ENCODE peak calls at places on chromosomes 2 and 18, in six cellular contexts. N is heart left ventricle, V is SK-N-SH, Q is psoas muscle, C is GM23248, Y is upper lobe of right lung. B is an unnamed sample.

GRCh38 chr2:120020554-120020953 is 7.7 kb downstream of the EPB41L5 start:
- DNase-seq in Q (no peak), N (no peak), Y (no peak), V (no peak), C (no peak), B (no peak)

GRCh38 chr18:41530959-41531358 is 424.1 kb upstream of the PIK3C3 start:
- DNase-seq in Q (no peak), N (no peak), V (no peak), Y (no peak), C (no peak), B (no peak)

GRCh38 chr2:53131416-53131815 is 636.2 kb upstream of the CHAC2 start:
- DNase-seq in V (no peak), Q (no peak), C (peak), Y (no peak), N (no peak), B (no peak)

GRCh38 chr2:241739651-241740050 is 5.2 kb downstream of the D2HGDH start:
- DNase-seq in Q (no peak), N (no peak), V (no peak), Y (no peak), C (peak), B (no peak)

GRCh38 chr2:66301073-66301766 is 133.7 kb upstream of the MEIS1 start:
- DNase-seq in C (peak), Y (no peak), V (no peak), Q (peak), N (peak), B (no peak)

GRCh38 chr2:179180242-179180641 is 84.4 kb downstream of the SESTD1 start:
- DNase-seq in Y (no peak), V (no peak), Q (no peak), C (no peak), N (no peak), B (peak)

GRCh38 chr18:48813833-48814489 is 136.8 kb downstream of the SMAD7 start:
- DNase-seq in Q (no peak), C (no peak), Y (peak), V (no peak), N (peak), B (peak)

GRCh38 chr2:231364961-231365810 is 30.3 kb upstream of the B3GNT7 start:
- DNase-seq in C (peak), Y (no peak), Q (no peak), N (peak), V (peak), B (no peak)

GRCh38 chr2:39736593-39736992 is 42.5 kb downstream of the THUMPD2 start:
- DNase-seq in N (no peak), Y (no peak), Q (no peak), V (no peak), C (peak), B (no peak)

GRCh38 chr18:79962311-79962710 is 2.1 kb upstream of the HSBP1L1 start:
- DNase-seq in C (peak), Q (no peak), V (no peak), Y (peak), N (no peak), B (no peak)

GRCh38 chr2:171762879-171763573 is 75.8 kb downstream of the DYNC1I2 start:
- DNase-seq in V (peak), Y (no peak), C (peak), Q (no peak), N (no peak), B (no peak)

GRCh38 chr2:164764996-164765395 is 76.6 kb downstream of the COBLL1 start:
- DNase-seq in C (no peak), Y (no peak), Q (no peak), V (no peak), N (no peak), B (no peak)

GRCh38 chr18:13291299-13291698 is 72.7 kb downstream of the LDLRAD4 start:
- DNase-seq in Y (peak), Q (no peak), C (no peak), N (no peak), V (no peak), B (no peak)

GRCh38 chr2:102736174-102736606 is 25.6 kb upstream of the TMEM182 start:
- DNase-seq in Q (no peak), C (peak), Y (no peak), V (peak), N (no peak), B (no peak)

GRCh38 chr18:32339062-32339461 is 131.6 kb downstream of the GAREM1 start:
- DNase-seq in C (no peak), Q (no peak), Y (no peak), N (no peak), V (no peak), B (no peak)

GRCh38 chr2:105754011-105754410 is 9.3 kb downstream of the NCK2 start:
- DNase-seq in Q (no peak), C (no peak), V (no peak), N (no peak), Y (no peak), B (peak)

GRCh38 chr2:232892843-232893242 is 22.8 kb downstream of the SNORC start:
- DNase-seq in Q (peak), N (no peak), V (no peak), C (no peak), Y (peak), B (peak)

GRCh38 chr2:216799873-216800421 is 59.9 kb downstream of the TNP1 start:
- DNase-seq in C (peak), N (no peak), Y (no peak), V (no peak), Q (peak), B (no peak)

GRCh38 chr2:3659447-3660432 is 1.7 kb downstream of the ALLC start:
- DNase-seq in V (no peak), N (peak), Y (peak), Q (peak), C (no peak), B (peak)

DNA sequence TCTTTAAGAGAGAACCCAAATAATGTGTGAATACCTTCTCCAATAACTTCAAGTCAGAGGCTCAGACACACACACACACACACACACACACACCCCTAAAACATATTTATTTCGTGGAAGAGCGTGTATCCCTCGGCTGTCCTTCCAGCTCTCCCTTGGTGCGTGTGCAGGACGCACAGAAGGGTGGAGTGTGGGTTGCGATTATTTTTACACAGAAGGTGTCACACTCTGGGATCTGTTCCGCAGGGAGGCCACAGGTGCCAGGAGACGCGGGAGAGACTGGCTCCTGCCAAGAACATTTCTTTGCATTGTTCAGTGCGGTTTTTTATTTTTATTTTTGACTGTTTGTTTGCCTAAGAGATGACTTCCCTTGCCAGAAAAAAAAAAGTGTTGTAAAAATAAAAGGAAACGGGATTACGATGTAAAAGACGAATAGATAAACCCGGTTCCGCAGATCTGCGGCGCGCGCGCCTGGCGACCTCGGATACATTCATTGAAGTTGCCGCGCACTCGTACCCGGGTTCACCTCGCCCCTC is 47.2 kb upstream of the ATP6V1B1 start:
- DNase-seq in Q (no peak), N (no peak), C (no peak), V (no peak), Y (peak), B (no peak)
- H3K4me3 ChIP-seq in Q (peak), N (peak), C (no peak), V (no peak), Y (no peak), B (peak)

GRCh38 chr2:139271879-139272278 is 491.7 kb upstream of the NXPH2 start:
- DNase-seq in C (no peak), N (no peak), Y (no peak), V (no peak), Q (no peak), B (no peak)
- H3K27ac ChIP-seq in C (no peak), N (no peak), Y (no peak), V (no peak), Q (no peak), B (no peak)

GRCh38 chr2:7915302-7916200 is 766.3 kb upstream of the ID2 start:
- DNase-seq in Q (no peak), N (no peak), Y (no peak), C (peak), V (no peak), B (no peak)
- H3K4me3 ChIP-seq in Q (no peak), N (peak), Y (no peak), C (peak), V (no peak), B (no peak)

GRCh38 chr2:181684454-181685149 is 4.3 kb upstream of the NEUROD1 start:
- DNase-seq in Q (no peak), Y (no peak), N (no peak), C (no peak), V (no peak), B (no peak)
- H3K27ac ChIP-seq in Q (no peak), Y (no peak), N (no peak), C (no peak), V (no peak), B (no peak)

GRCh38 chr2:101704816-101705565 is 7.5 kb downstream of the MAP4K4 start:
- DNase-seq in V (no peak), N (no peak), C (peak), Q (no peak), Y (no peak), B (no peak)
- H3K4me3 ChIP-seq in V (no peak), N (no peak), C (peak), Q (no peak), Y (no peak), B (no peak)

GRCh38 chr2:68387408-68388350 is 22.6 kb downstream of the PLEK start:
- DNase-seq in N (no peak), Q (no peak), Y (no peak), V (no peak), C (no peak), B (no peak)
- H3K27ac ChIP-seq in N (no peak), Q (no peak), Y (peak), V (no peak), C (no peak), B (no peak)

GRCh38 chr2:44940612-44941464 is 664 bp upstream of the SIX3 start:
- DNase-seq in Q (no peak), C (no peak), Y (no peak), V (peak), N (no peak), B (peak)

GRCh38 chr2:44938287-44939073 is 3.0 kb upstream of the SIX3 start:
- DNase-seq in C (peak), Y (no peak), V (peak), N (no peak), Q (no peak), B (peak)

GRCh38 chr2:44940053-44940494 is 1.4 kb upstream of the SIX3 start:
- DNase-seq in V (no peak), Y (no peak), N (no peak), Q (no peak), C (no peak), B (peak)

GRCh38 chr2:44937688-44938240 is 3.7 kb upstream of the SIX3 start:
- DNase-seq in C (peak), N (no peak), V (peak), Y (peak), Q (no peak), B (peak)

GRCh38 chr2:44939074-44940052 is 2.1 kb upstream of the SIX3 start:
- DNase-seq in V (peak), N (no peak), Q (no peak), C (no peak), Y (no peak), B (peak)
- H3K4me3 ChIP-seq in V (peak), N (peak), Q (peak), C (peak), Y (no peak), B (peak)

GRCh38 chr2:234747032-234747431 is 204.8 kb upstream of the SH3BP4 start:
- DNase-seq in Y (no peak), Q (no peak), N (no peak), C (peak), V (no peak), B (no peak)

GRCh38 chr2:234745347-234745746 is 206.5 kb upstream of the SH3BP4 start:
- DNase-seq in Y (no peak), N (no peak), Q (no peak), C (no peak), V (no peak), B (peak)

GRCh38 chr2:234739061-234739460 is 212.8 kb upstream of the SH3BP4 start:
- DNase-seq in V (no peak), Y (no peak), C (no peak), Q (no peak), N (no peak), B (no peak)

DNA sequence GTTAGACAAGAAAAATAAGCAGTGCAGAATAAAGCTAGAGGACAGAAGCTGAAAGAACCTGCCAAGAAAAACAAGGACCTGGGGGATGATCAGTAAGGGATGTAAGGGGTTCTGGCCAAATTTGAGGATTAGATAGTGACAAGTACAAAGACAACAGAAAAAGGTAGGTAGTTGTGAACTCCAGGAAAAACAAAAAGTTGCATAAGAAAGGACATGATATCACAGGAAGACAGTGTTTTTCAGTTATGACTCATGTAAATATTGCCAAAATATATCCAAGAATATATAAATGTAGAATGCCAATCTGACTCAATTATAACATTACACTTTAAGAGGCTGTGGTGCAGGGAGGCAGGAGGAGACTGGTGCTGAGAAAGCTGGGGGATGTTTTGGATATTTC is 209.8 kb upstream of the SH3BP4 start:
- DNase-seq in V (no peak), N (no peak), Y (no peak), C (peak), Q (no peak), B (no peak)
- H3K27ac ChIP-seq in V (no peak), N (no peak), Y (no peak), C (no peak), Q (no peak), B (no peak)

GRCh38 chr2:64455031-64455332 is 1.0 kb downstream of the LGALSL start:
- DNase-seq in Y (no peak), V (no peak), N (no peak), C (no peak), Q (no peak), B (no peak)

GRCh38 chr2:64454316-64455030 is 511 bp downstream of the LGALSL start:
- DNase-seq in V (peak), Q (peak), Y (peak), N (peak), C (peak), B (peak)

GRCh38 chr2:64453710-64454315 is at the start of gene LGALSL:
- DNase-seq in Q (peak), V (peak), N (peak), C (peak), Y (peak), B (peak)

GRCh38 chr2:64456298-64456697 is 2.3 kb downstream of the LGALSL start:
- DNase-seq in Y (peak), N (peak), C (no peak), Q (no peak), V (no peak), B (no peak)

GRCh38 chr2:64455545-64455944 is 1.6 kb downstream of the LGALSL start:
- DNase-seq in C (no peak), V (peak), N (no peak), Q (no peak), Y (no peak), B (no peak)
- H3K4me3 ChIP-seq in C (no peak), V (peak), N (peak), Q (peak), Y (peak), B (peak)

B was measured in endodermal cell.